ENCODE peak calls at places on chromosomes 4 and X, in six cellular contexts. N, S, B, V, K and R are unnamed samples.

GRCh38 chrX:119481218-119481875 is 13.1 kb downstream of the SLC25A5 start:
- DNase-seq in N (no peak), S (peak; percentile 79), B (peak; percentile 25), V (no peak), K (no peak), R (no peak)

GRCh38 chr4:38223306-38223705 is 263.1 kb downstream of the PTTG2 start:
- DNase-seq in N (no peak), S (no peak), B (no peak), V (no peak), K (no peak), R (no peak)

GRCh38 chr4:28225005-28225404 is 1364.4 kb downstream of the STIM2 start:
- DNase-seq in N (peak; percentile 20), S (no peak), B (no peak), V (peak; percentile 45), K (no peak), R (peak; percentile 59)

GRCh38 chr4:186486172-186486571 is 69.2 kb downstream of the MTNR1A start:
- DNase-seq in N (no peak), S (no peak), B (no peak), V (no peak), K (no peak), R (no peak)

GRCh38 chr4:174549696-174550095 is 27.4 kb upstream of the HPGD start:
- DNase-seq in N (no peak), S (no peak), B (no peak), V (peak; percentile 55), K (no peak), R (no peak)

GRCh38 chr4:74158561-74159396 is 861 bp downstream of the MTHFD2L start:
- DNase-seq in N (no peak), S (no peak), B (no peak), V (no peak), K (no peak), R (no peak)

GRCh38 chr4:87274327-87274726 is 48.4 kb downstream of the HSD17B13 start:
- DNase-seq in N (no peak), S (no peak), B (no peak), V (no peak), K (no peak), R (no peak)

GRCh38 chr4:25863347-25863784 is 578 bp upstream of the SEL1L3 start:
- DNase-seq in N (no peak), S (peak; percentile 46), B (no peak), V (no peak), K (no peak), R (peak; percentile 41)

GRCh38 chr4:3346146-3346545 is 53.3 kb downstream of the RGS12 start:
- DNase-seq in N (peak; percentile 54), S (no peak), B (peak; percentile 81), V (peak; percentile 87), K (no peak), R (peak; percentile 38)

GRCh38 chr4:158229768-158230167 is 19.5 kb downstream of the TMEM144 start:
- DNase-seq in N (no peak), S (no peak), B (no peak), V (no peak), K (no peak), R (no peak)

GRCh38 chr4:100348472-100348871 is 158.2 kb upstream of the DDIT4L start:
- DNase-seq in N (no peak), S (no peak), B (peak; percentile 2), V (peak; percentile 5), K (no peak), R (no peak)

GRCh38 chr4:2321279-2322196 is 59.6 kb upstream of the MXD4 start:
- DNase-seq in N (no peak), S (no peak), B (no peak), V (no peak), K (no peak), R (no peak)

GRCh38 chr4:1578301-1578781 is 105.8 kb downstream of the FAM53A start:
- DNase-seq in N (no peak), S (no peak), B (no peak), V (no peak), K (no peak), R (peak; percentile 37)

GRCh38 chr4:152935661-152936445 is at the start of gene FHDC1:
- DNase-seq in N (no peak), S (peak; percentile 89), B (no peak), V (no peak), K (no peak), R (peak; percentile 83)

GRCh38 chrX:73577368-73577767 is 14.4 kb downstream of the CHIC1 start:
- DNase-seq in N (no peak), S (no peak), B (no peak), V (no peak), K (no peak), R (peak; percentile 74)

GRCh38 chr4:160129439-160129838 is 1026.6 kb downstream of the RAPGEF2 start:
- DNase-seq in N (no peak), S (no peak), B (no peak), V (no peak), K (no peak), R (no peak)

GRCh38 chrX:48617542-48618340 is 20.4 kb downstream of the WDR13 start:
- DNase-seq in N (no peak), S (no peak), B (no peak), V (peak; percentile 24), K (no peak), R (no peak)

GRCh38 chr4:65023877-65024670 is 614.8 kb upstream of the TECRL start:
- DNase-seq in N (no peak), S (no peak), B (no peak), V (no peak), K (no peak), R (no peak)

GRCh38 chrX:40947276-40947675 is 138.0 kb upstream of the USP9X start:
- DNase-seq in N (no peak), S (no peak), B (no peak), V (no peak), K (no peak), R (no peak)

GRCh38 chr4:121164291-121164690 is at the start of gene TNIP3:
- DNase-seq in N (no peak), S (peak; percentile 45), B (no peak), V (peak; percentile 33), K (no peak), R (no peak)

GRCh38 chrX:129346574-129346973 is 176.7 kb downstream of the SMARCA1 start:
- DNase-seq in N (no peak), S (no peak), B (no peak), V (no peak), K (no peak), R (no peak)

GRCh38 chrX:1870421-1870820 is 255.6 kb downstream of the ASMT start:
- DNase-seq in N (no peak), S (no peak), B (no peak), V (no peak), K (no peak), R (no peak)

GRCh38 chrX:17591741-17592110 is 145.6 kb upstream of the SCML1 start:
- DNase-seq in N (no peak), S (no peak), B (no peak), V (no peak), K (no peak), R (no peak)

GRCh38 chr4:45693746-45694145 is 430.1 kb downstream of the GABRG1 start:
- DNase-seq in N (no peak), S (no peak), B (peak; percentile 0), V (no peak), K (no peak), R (no peak)

GRCh38 chr4:99536148-99536728 is 25.4 kb downstream of the C4orf17 start:
- DNase-seq in N (no peak), S (no peak), B (no peak), V (no peak), K (no peak), R (no peak)

GRCh38 chr4:40648742-40649281 is 19.1 kb upstream of the RBM47 start:
- DNase-seq in N (no peak), S (peak; percentile 28), B (no peak), V (no peak), K (no peak), R (no peak)

GRCh38 chrX:1144293-1144692 is 68.2 kb downstream of the CRLF2 start:
- DNase-seq in N (no peak), S (no peak), B (no peak), V (no peak), K (no peak), R (no peak)

GRCh38 chrX:32708542-32708941 is 502.8 kb downstream of the DMD start:
- DNase-seq in N (no peak), S (no peak), B (no peak), V (no peak), K (no peak), R (no peak)

GRCh38 chrX:27571164-27571563 is 19.0 kb upstream of the DCAF8L2 start:
- DNase-seq in N (no peak), S (no peak), B (no peak), V (no peak), K (no peak), R (no peak)

GRCh38 chr4:140367738-140368137 is 5.7 kb upstream of the SCOC start:
- DNase-seq in N (no peak), S (no peak), B (no peak), V (no peak), K (no peak), R (no peak)

GRCh38 chr4:115729739-115730266 is 616.4 kb upstream of the NDST4 start:
- DNase-seq in N (no peak), S (no peak), B (no peak), V (no peak), K (no peak), R (no peak)

DNA sequence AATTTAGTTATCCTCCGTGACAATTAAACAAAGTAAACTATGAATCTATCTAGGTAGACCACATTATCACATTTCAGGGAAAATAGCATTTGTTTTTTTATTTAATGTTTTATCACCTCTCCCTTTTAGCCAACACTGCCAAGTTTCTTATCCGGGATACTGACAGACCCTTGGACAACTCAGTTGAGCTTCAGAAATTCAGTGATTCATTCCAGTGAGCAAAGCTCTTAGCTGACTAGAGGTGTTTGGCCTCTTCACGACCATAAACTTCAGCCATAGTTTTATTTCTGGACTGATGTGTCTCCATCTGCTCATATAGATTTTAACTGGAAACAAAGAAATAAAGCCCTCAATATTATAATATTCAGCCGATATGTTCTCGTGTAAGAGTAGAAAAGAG is 15.2 kb downstream of the SLITRK2 start:
- DNase-seq in N (no peak), S (no peak), B (no peak), V (no peak), K (no peak), R (no peak)
- H3K9me3 ChIP-seq in N (no peaks in the 10 kb centered on the region), S (no peaks in the 10 kb centered on the region), B (no peaks in the 10 kb centered on the region), V (peaks cover 4% of the 10 kb centered on the region), K (no peaks in the 10 kb centered on the region), R (no peaks in the 10 kb centered on the region)

GRCh38 chrX:64976673-64977040 is 407 bp upstream of the ZC4H2 start:
- DNase-seq in N (no peak), S (no peak), B (no peak), V (no peak), K (no peak), R (no peak)
- H3K4me3 ChIP-seq in N (peak overlapping the region; percentile 61), S (peak overlapping the region; percentile 58), B (peak overlapping the region; percentile 78), V (no peak overlapping the region), K (peak overlapping the region; percentile 49), R (peak overlapping the region; percentile 62)

GRCh38 chrX:47218280-47218919 is at the start of gene CDK16:
- DNase-seq in N (no peak), S (peak; percentile 79), B (peak; percentile 63), V (peak; percentile 91), K (peak; percentile 37), R (peak; percentile 86)
- H3K36me3 ChIP-seq in N (peaks cover 24% of the 10 kb centered on the region), S (peaks cover 8% of the 10 kb centered on the region), B (peaks cover 14% of the 10 kb centered on the region), V (peaks cover 41% of the 10 kb centered on the region), K (peaks cover 34% of the 10 kb centered on the region), R (peaks cover 71% of the 10 kb centered on the region)

DNA sequence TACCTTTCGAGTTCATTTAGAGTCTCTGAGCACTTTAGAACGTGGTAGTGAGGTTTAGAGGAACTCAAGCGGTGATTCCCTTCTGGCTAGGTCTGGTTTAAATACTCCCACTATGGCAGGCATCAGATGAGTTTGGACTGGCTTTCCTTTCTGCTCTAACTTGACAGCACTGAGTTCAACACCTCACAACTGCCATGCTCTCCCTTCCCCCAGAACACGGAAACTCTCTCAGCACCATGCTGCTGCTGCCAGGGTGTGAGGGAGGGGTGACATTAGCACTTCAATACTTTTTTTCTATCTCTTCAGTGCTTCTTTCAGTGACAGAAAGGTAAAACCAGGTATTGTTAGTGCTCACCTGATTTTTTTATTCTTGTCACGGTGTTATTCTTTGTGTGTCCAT is 234.5 kb upstream of the AGTR2 start:
- DNase-seq in N (no peak), S (no peak), B (no peak), V (no peak), K (no peak), R (no peak)
- H3K9me3 ChIP-seq in N (no peaks in the 10 kb centered on the region), S (no peaks in the 10 kb centered on the region), B (no peaks in the 10 kb centered on the region), V (no peaks in the 10 kb centered on the region), K (no peaks in the 10 kb centered on the region), R (no peaks in the 10 kb centered on the region)